ENCODE peak calls at places on chromosomes 13 and 19, in eight cellular contexts. M, K, U, E, J, L, R and N are unnamed samples. For H3K27me3, the result is how much of the 10 kb centered on the place peaks cover.

GRCh38 chr19:41939861-41940442 is 11.7 kb upstream of the ERFL start:
- DNase-seq in M (no peak), K (no peak), U (no peak), E (peak), J (no peak), L (no peak), R (no peak), N (peak)

GRCh38 chr19:4288091-4288777 is 9.2 kb downstream of the SHD start:
- DNase-seq in M (no peak), K (no peak), U (no peak), E (no peak), J (no peak), L (no peak), R (no peak), N (no peak)

GRCh38 chr19:23399443-23399842 is 4.2 kb upstream of the ZNF91 start:
- DNase-seq in M (no peak), K (no peak), U (no peak), E (no peak), J (no peak), L (no peak), R (no peak), N (no peak)

GRCh38 chr19:28396259-28396940 is 816.6 kb downstream of the UQCRFS1 start:
- DNase-seq in M (no peak), K (no peak), U (no peak), E (no peak), J (no peak), L (no peak), R (no peak), N (no peak)

GRCh38 chr13:32164622-32165268 is 133.2 kb downstream of the FRY start:
- DNase-seq in M (no peak), K (no peak), U (peak), E (no peak), J (no peak), L (no peak), R (peak), N (peak)

GRCh38 chr19:32673573-32673972 is 1.4 kb downstream of the ANKRD27 start:
- DNase-seq in M (no peak), K (no peak), U (no peak), E (no peak), J (no peak), L (no peak), R (no peak), N (no peak)

GRCh38 chr13:33251131-33251629 is 34.4 kb downstream of the STARD13 start:
- DNase-seq in M (no peak), K (no peak), U (peak), E (no peak), J (no peak), L (peak), R (peak), N (peak)

GRCh38 chr13:106987435-106987800 is 419.5 kb upstream of the ARGLU1 start:
- DNase-seq in M (no peak), K (no peak), U (no peak), E (no peak), J (peak), L (no peak), R (no peak), N (peak)

GRCh38 chr13:82010780-82011179 is 1669.9 kb upstream of the SPRY2 start:
- DNase-seq in M (no peak), K (no peak), U (no peak), E (no peak), J (no peak), L (no peak), R (peak), N (no peak)

GRCh38 chr13:86986448-86986847 is 684.7 kb upstream of the SLITRK5 start:
- DNase-seq in M (no peak), K (no peak), U (no peak), E (no peak), J (no peak), L (no peak), R (no peak), N (no peak)

GRCh38 chr13:48162182-48162581 is 67.3 kb upstream of the MED4 start:
- DNase-seq in M (no peak), K (no peak), U (no peak), E (no peak), J (no peak), L (no peak), R (no peak), N (no peak)

GRCh38 chr19:57280913-57281425 is 684 bp downstream of the ZNF460 start:
- DNase-seq in M (no peak), K (no peak), U (peak), E (no peak), J (no peak), L (no peak), R (no peak), N (peak)

GRCh38 chr13:34026308-34026707 is 208.4 kb downstream of the RFC3 start:
- DNase-seq in M (no peak), K (no peak), U (no peak), E (no peak), J (no peak), L (no peak), R (no peak), N (no peak)

GRCh38 chr19:5958074-5958850 is 19.7 kb downstream of the RANBP3 start:
- DNase-seq in M (no peak), K (no peak), U (no peak), E (no peak), J (no peak), L (no peak), R (no peak), N (no peak)

GRCh38 chr13:110665491-110666254 is 40.2 kb downstream of the CARS2 start:
- DNase-seq in M (no peak), K (no peak), U (no peak), E (no peak), J (no peak), L (no peak), R (no peak), N (no peak)

GRCh38 chr19:34260771-34261173 is 6.4 kb downstream of the GARRE1 start:
- DNase-seq in M (no peak), K (no peak), U (no peak), E (no peak), J (no peak), L (no peak), R (peak), N (no peak)

GRCh38 chr13:29911781-29912478 is 61.5 kb upstream of the UBL3 start:
- DNase-seq in M (no peak), K (no peak), U (no peak), E (no peak), J (no peak), L (no peak), R (no peak), N (no peak)

GRCh38 chr13:31982540-31982939 is 49.0 kb upstream of the FRY start:
- DNase-seq in M (peak), K (peak), U (peak), E (peak), J (peak), L (peak), R (peak), N (no peak)

GRCh38 chr13:74883834-74884233 is 598.1 kb downstream of the TBC1D4 start:
- DNase-seq in M (no peak), K (no peak), U (no peak), E (no peak), J (no peak), L (no peak), R (no peak), N (no peak)

GRCh38 chr13:98133949-98134348 is 8.9 kb upstream of the FARP1 start:
- DNase-seq in M (no peak), K (no peak), U (no peak), E (no peak), J (no peak), L (no peak), R (no peak), N (no peak)

GRCh38 chr19:11286312-11286974 is 9.5 kb upstream of the TSPAN16 start:
- DNase-seq in M (no peak), K (no peak), U (peak), E (no peak), J (peak), L (no peak), R (peak), N (no peak)

GRCh38 chr19:40223135-40223822 is 3.2 kb downstream of the CCNP start:
- DNase-seq in M (no peak), K (no peak), U (no peak), E (peak), J (no peak), L (no peak), R (no peak), N (no peak)

GRCh38 chr19:1655992-1656608 is 3.7 kb upstream of the TCF3 start:
- DNase-seq in M (no peak), K (no peak), U (no peak), E (no peak), J (no peak), L (no peak), R (no peak), N (no peak)

GRCh38 chr19:35354898-35355297 is 3.4 kb upstream of the FFAR3 start:
- DNase-seq in M (no peak), K (no peak), U (no peak), E (peak), J (no peak), L (no peak), R (no peak), N (no peak)

GRCh38 chr13:81929988-81930387 is 1589.1 kb upstream of the SPRY2 start:
- DNase-seq in M (no peak), K (no peak), U (no peak), E (no peak), J (no peak), L (no peak), R (peak), N (no peak)

GRCh38 chr19:50721441-50722137 is 1.6 kb upstream of the CLEC11A start:
- DNase-seq in M (no peak), K (no peak), U (no peak), E (no peak), J (no peak), L (no peak), R (no peak), N (no peak)

GRCh38 chr13:91724591-91724990 is 326.2 kb downstream of the GPC5 start:
- DNase-seq in M (no peak), K (no peak), U (no peak), E (no peak), J (no peak), L (no peak), R (no peak), N (no peak)

GRCh38 chr19:5130371-5131030 is 161.6 kb downstream of the KDM4B start:
- DNase-seq in M (no peak), K (no peak), U (no peak), E (no peak), J (no peak), L (no peak), R (no peak), N (peak)

GRCh38 chr19:16778796-16779411 is 50.3 kb upstream of the SIN3B start:
- DNase-seq in M (no peak), K (no peak), U (peak), E (no peak), J (peak), L (no peak), R (peak), N (no peak)

GRCh38 chr13:26719356-26719945 is 41.1 kb downstream of the GPR12 start:
- DNase-seq in M (no peak), K (no peak), U (no peak), E (no peak), J (no peak), L (no peak), R (peak), N (no peak)

GRCh38 chr19:5306531-5306930 is 34.1 kb downstream of the PTPRS start:
- DNase-seq in M (no peak), K (no peak), U (no peak), E (no peak), J (no peak), L (no peak), R (no peak), N (no peak)

GRCh38 chr13:60411983-60412382 is 15.0 kb downstream of the TDRD3 start:
- DNase-seq in M (no peak), K (no peak), U (no peak), E (no peak), J (no peak), L (no peak), R (no peak), N (no peak)

GRCh38 chr13:52750713-52751112 is 11.1 kb upstream of the CNMD start:
- DNase-seq in M (no peak), K (no peak), U (no peak), E (no peak), J (no peak), L (no peak), R (no peak), N (no peak)
- H3K27me3 ChIP-seq in M (under half), K (under half), U (under half), E (under half), J (under half), L (under half), R (under half), N (under half)

GRCh38 chr13:83352391-83352790 is 529.9 kb downstream of the SLITRK1 start:
- DNase-seq in M (no peak), K (no peak), U (no peak), E (no peak), J (no peak), L (no peak), R (no peak), N (no peak)

GRCh38 chr13:83355042-83355441 is 527.2 kb downstream of the SLITRK1 start:
- DNase-seq in M (no peak), K (no peak), U (no peak), E (no peak), J (no peak), L (no peak), R (no peak), N (no peak)

GRCh38 chr13:83350569-83350968 is 531.7 kb downstream of the SLITRK1 start:
- DNase-seq in M (no peak), K (no peak), U (no peak), E (no peak), J (no peak), L (no peak), R (no peak), N (no peak)
- TF ChIP-seq CTCF in M (no peak), K (no peak), U (no peak), E (no peak), J (no peak), L (no peak), R (no peak), N (no peak)

GRCh38 chr19:49431330-49431749 is 6.2 kb downstream of the GFY start:
- DNase-seq in M (no peak), K (no peak), U (no peak), E (no peak), J (no peak), L (no peak), R (no peak), N (no peak)

GRCh38 chr19:49428547-49429451 is 3.6 kb downstream of the GFY start:
- DNase-seq in M (no peak), K (no peak), U (no peak), E (no peak), J (no peak), L (no peak), R (no peak), N (no peak)

GRCh38 chr19:49430172-49430677 is 5.0 kb downstream of the GFY start:
- DNase-seq in M (no peak), K (no peak), U (no peak), E (no peak), J (no peak), L (no peak), R (no peak), N (no peak)

GRCh38 chr19:49432141-49433073 is 7.2 kb downstream of the GFY start:
- DNase-seq in M (no peak), K (no peak), U (no peak), E (no peak), J (no peak), L (no peak), R (no peak), N (no peak)

GRCh38 chr19:49430678-49431329 is 5.6 kb downstream of the GFY start:
- DNase-seq in M (no peak), K (no peak), U (no peak), E (no peak), J (no peak), L (no peak), R (no peak), N (no peak)
- H3K27me3 ChIP-seq in M (half or more), K (under half), U (half or more), E (half or more), J (half or more), L (half or more), R (half or more), N (under half)

DNA sequence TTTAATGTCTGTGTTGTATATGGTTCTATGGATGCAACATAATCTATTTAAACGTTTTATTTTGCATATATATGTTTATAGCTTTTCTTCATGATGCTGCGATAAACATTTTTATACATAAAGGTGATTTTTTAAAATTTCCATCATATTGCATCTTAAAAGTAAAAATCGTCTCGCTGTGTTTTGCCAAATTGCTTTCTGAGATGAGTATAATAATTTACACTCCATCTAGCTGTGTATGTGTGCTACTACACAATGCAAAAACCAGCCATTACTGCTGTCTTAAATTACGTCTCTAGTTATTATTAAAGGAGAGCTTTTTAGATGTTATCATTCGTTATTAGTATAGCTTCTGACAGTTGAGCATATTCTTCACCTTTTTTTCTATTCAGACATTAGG is 37.2 kb downstream of the METTL21C start:
- DNase-seq in M (no peak), K (no peak), U (no peak), E (no peak), J (no peak), L (no peak), R (no peak), N (no peak)
- TF ChIP-seq CTCF in M (no peak), K (no peak), U (no peak), E (no peak), J (peak), L (no peak), R (peak), N (no peak)

DNA sequence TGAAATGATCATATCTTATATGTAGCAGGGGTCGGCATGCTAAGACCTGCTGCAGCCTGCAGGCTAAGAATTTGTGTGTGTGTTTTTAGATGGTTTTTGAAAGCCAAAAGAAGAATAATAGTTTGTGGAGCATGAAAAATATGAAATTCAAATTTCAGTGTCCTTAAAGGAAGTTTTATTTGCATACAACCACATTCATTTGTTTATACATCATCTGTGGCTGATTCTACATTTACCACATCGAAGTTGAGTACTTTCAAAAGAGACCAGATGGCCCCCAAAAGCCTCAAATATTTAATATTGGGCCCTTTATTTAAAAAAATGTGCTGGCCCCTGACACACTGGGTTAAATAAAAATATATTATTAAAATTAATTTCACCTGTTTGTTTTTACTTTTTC is 1.3 kb downstream of the HAS1 start:
- DNase-seq in M (no peak), K (no peak), U (no peak), E (no peak), J (no peak), L (no peak), R (no peak), N (no peak)
- H3K27me3 ChIP-seq in M (under half), K (under half), U (under half), E (under half), J (half or more), L (under half), R (under half), N (under half)